ENCODE peak calls at places on chromosomes 13 and 19, in four cellular contexts. E is A549, X is HepG2, K is IMR-90. N is an unnamed sample.
A peak's percentile ranks its signal among the peaks of the same experiment; 100 is the strongest.

GRCh38 chr13:20231839-20232555 is at the start of gene GJB6:
- DNase-seq in E (no peak), X (no peak), K (no peak), N (peak; percentile 32)

GRCh38 chr13:26202365-26202972 is 19.6 kb downstream of the RNF6 start:
- DNase-seq in X (no peak), E (no peak), K (peak; percentile 64), N (no peak)

GRCh38 chr19:29851769-29852521 is 40.2 kb downstream of the CCNE1 start:
- DNase-seq in E (no peak), X (no peak), K (no peak), N (no peak)

GRCh38 chr13:35518337-35518736 is 41.8 kb upstream of the MAB21L1 start:
- DNase-seq in X (no peak), K (no peak), E (no peak), N (no peak)

GRCh38 chr19:1089891-1090290 is 5.3 kb downstream of the POLR2E start:
- DNase-seq in X (no peak), E (no peak), K (no peak), N (no peak)

GRCh38 chr19:38206006-38206745 is 17.8 kb downstream of the DPF1 start:
- DNase-seq in E (no peak), X (no peak), K (no peak), N (no peak)

GRCh38 chr13:27065582-27065981 is 106.0 kb downstream of the USP12 start:
- DNase-seq in K (no peak), X (no peak), E (no peak), N (no peak)

GRCh38 chr19:51715850-51716249 is 7.9 kb downstream of the HAS1 start:
- DNase-seq in K (no peak), X (no peak), E (no peak), N (no peak)

GRCh38 chr13:110548891-110549794 is 12.4 kb downstream of the RAB20 start:
- DNase-seq in E (no peak), K (no peak), X (no peak), N (no peak)

GRCh38 chr19:36564391-36564790 is 8.7 kb downstream of the ZNF529 start:
- DNase-seq in E (no peak), K (no peak), X (no peak), N (no peak)
- TF ChIP-seq USF2 in E (no peak), K (no peak), X (no peak), N (no peak)

GRCh38 chr13:92173254-92173653 is 774.8 kb downstream of the GPC5 start:
- DNase-seq in X (no peak), K (no peak), E (no peak), N (no peak)

GRCh38 chr13:92172191-92172590 is 773.8 kb downstream of the GPC5 start:
- DNase-seq in E (no peak), X (no peak), K (peak; percentile 3), N (no peak)

DNA sequence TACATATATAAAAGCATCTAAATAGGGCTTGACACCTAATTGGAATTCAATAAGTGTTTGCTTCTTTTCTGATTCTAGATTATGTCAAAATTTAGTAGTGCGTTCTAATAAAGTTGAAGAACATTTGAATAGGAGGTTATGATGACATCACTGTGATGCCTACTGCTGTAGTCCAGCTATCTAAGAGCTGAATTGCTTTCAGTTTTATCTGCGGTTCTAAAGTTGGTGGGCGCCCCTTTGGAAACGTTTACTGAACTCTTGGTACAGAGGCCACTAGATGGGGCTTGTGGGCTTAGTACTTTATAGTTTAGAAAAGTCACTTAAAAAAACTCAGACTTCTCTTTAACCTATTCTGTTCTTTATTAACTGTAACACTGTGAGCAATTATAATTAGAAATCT is 776.9 kb downstream of the GPC5 start:
- DNase-seq in X (peak; percentile 27), E (peak; percentile 33), K (peak; percentile 62), N (peak; percentile 62)
- TF ChIP-seq USF2 in X (no peak), E (no peak), K (no peak), N (no peak)

GRCh38 chr13:97202761-97203160 is 19.4 kb upstream of the MBNL2 start:
- DNase-seq in K (no peak), E (no peak), X (no peak), N (no peak)
- TF ChIP-seq USF2 in K (no peak), E (no peak), X (no peak), N (no peak)

DNA sequence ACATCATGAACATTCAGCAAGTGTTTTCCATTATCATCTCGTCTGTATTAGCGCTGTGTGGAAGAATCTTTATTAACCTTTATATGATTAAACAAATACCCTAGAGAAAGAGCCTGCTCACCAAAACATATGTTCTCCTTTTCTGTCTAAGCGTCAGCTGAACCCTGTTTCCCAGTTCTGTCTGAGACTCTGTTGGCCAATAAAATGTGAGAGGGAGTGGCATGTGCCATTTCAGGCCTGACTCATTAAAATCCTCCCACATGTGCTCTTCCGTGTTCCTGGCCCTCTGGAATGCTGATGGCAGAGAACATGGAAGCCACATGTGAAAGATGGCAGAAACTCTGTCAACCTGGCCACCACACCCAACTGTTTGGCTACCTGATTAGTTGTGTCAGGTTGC is 181.8 kb upstream of the EDNRB start:
- DNase-seq in X (no peak), K (no peak), E (no peak), N (no peak)
- TF ChIP-seq USF2 in X (no peak), K (no peak), E (no peak), N (no peak)

GRCh38 chr13:29319451-29319850 is 276.0 kb downstream of the SLC7A1 start:
- DNase-seq in K (no peak), E (no peak), X (no peak), N (no peak)
- TF ChIP-seq USF2 in K (no peak), E (no peak), X (no peak), N (no peak)

GRCh38 chr13:67230774-67231480 is 791 bp upstream of the PCDH9 start:
- DNase-seq in E (peak; percentile 71), K (peak; percentile 64), X (peak; percentile 9), N (peak; percentile 69)
- TF ChIP-seq USF2 in E (no peak), K (no peak), X (no peak), N (no peak)

DNA sequence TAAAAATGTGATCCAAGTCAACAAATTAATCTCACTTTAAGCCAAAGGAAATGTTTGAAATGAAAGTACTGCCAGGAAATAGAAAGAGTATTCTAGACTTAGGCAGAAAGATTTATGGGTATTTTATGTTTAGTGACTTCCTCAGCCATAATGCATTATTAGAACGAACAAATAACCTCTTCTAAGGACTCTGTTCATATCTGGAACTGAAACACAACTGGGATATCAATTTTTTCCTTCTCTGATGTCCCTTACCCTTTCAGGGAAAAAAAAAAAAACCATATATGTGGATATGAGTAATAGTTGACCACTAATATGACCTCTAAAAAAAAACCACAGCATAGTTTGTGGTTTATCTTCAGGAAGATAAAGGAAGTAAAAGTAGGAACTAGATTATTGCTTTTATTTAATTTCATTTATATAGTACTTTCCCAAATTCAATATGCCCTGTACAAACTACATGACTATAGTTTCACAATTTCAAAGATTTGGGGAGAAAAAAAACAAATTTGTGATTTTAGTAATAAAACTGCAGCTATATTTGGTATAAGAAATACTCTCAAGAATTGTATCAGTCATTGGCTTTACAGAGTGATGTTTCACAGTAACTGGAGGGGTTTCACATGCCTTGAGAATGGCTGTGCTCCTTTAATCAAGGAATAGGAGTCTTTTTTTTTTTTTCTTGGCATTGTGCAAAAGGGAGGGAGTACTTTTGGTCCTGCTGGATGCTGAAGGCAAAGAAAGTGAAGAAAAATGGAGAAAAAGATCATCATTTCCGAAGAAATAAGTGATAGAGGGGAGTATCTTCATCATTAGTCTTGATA is 6.6 kb downstream of the ZNF507 start:
- DNase-seq in K (peak; percentile 69), E (no peak), X (no peak), N (no peak)
- TF ChIP-seq USF2 in K (no peak), E (no peak), X (no peak), N (no peak)

DNA sequence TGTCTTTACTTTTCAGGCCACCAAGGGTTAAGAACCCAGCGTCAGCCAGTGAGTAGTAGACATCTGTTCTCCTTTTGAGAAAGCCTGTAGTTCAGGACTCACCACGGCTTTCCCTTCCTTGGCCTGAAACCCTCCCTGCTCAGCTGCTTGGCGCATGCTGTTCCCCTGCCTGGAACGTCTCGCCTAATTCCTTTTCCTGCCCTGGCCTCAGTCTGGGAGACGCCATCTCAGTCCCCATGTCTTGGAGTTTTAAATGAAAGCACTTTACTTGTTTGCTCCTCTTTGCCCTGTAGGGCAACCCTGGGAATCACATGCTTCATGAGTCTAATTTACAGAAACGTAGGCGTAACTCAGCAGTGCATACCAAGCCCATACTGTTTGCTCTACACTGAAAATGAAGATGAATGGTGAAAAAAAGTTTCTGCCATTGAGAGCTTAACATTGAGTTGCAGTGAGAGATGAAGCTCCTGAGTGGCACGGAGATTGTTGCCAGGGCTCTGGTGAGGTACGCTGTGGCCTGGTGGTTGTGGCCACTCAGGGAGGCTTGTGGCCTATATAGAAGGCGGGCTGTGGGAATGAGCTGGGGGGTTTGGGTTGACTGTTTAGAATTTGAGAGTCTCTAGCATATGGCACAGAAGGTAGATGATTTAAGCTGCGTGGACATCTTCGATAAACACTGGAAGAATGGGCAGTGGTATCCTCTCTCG is 52.8 kb downstream of the GATAD2A start:
- DNase-seq in E (no peak), K (no peak), X (no peak), N (no peak)
- TF ChIP-seq USF2 in E (no peak), K (no peak), X (no peak), N (no peak)

GRCh38 chr19:49614096-49614857 is 23.3 kb downstream of the PRR12 start:
- DNase-seq in E (peak; percentile 78), K (peak; percentile 91), X (peak; percentile 51), N (no peak)
- TF ChIP-seq USF2 in E (no peak), K (no peak), X (no peak), N (no peak)

N was measured in SK-N-SH.